ENCODE peak calls at places on chromosome 5, in four cellular contexts. One of them, this sample, is unnamed.

GRCh38 chr5:107058239-107058638 is 612.5 kb downstream of the EFNA5 start:
- DNase-seq in neuronal stem cell: no peak
- DNase-seq in H1: no peak
- DNase-seq in mesenchymal stem cell: no peak
- DNase-seq in this sample: peak

GRCh38 chr5:97375959-97376358 is 192.9 kb upstream of the RIOK2 start:
- DNase-seq in H1: no peak
- DNase-seq in neuronal stem cell: no peak
- DNase-seq in mesenchymal stem cell: no peak
- DNase-seq in this sample: no peak

GRCh38 chr5:6822556-6823343 is 109.5 kb downstream of the TENT4A start:
- DNase-seq in mesenchymal stem cell: no peak
- DNase-seq in H1: no peak
- DNase-seq in neuronal stem cell: no peak
- DNase-seq in this sample: no peak

GRCh38 chr5:9020996-9021395 is 524.9 kb downstream of the SEMA5A start:
- DNase-seq in mesenchymal stem cell: no peak
- DNase-seq in neuronal stem cell: no peak
- DNase-seq in H1: no peak
- DNase-seq in this sample: no peak

GRCh38 chr5:152462021-152462721 is 57.1 kb upstream of the NMUR2 start:
- DNase-seq in H1: no peak
- DNase-seq in neuronal stem cell: no peak
- DNase-seq in mesenchymal stem cell: peak
- DNase-seq in this sample: peak

GRCh38 chr5:136054133-136054996 is 25.6 kb downstream of the TGFBI start:
- DNase-seq in H1: no peak
- DNase-seq in mesenchymal stem cell: peak
- DNase-seq in neuronal stem cell: no peak
- DNase-seq in this sample: no peak

GRCh38 chr5:80481019-80481893 is 6.6 kb upstream of the FAM151B start:
- DNase-seq in H1: no peak
- DNase-seq in neuronal stem cell: no peak
- DNase-seq in mesenchymal stem cell: peak
- DNase-seq in this sample: peak

GRCh38 chr5:172798422-172799215 is 27.6 kb upstream of the DUSP1 start:
- DNase-seq in neuronal stem cell: no peak
- DNase-seq in mesenchymal stem cell: peak
- DNase-seq in H1: no peak
- DNase-seq in this sample: peak

GRCh38 chr5:56798521-56798920 is 16.8 kb upstream of the MAP3K1 start:
- DNase-seq in H1: no peak
- DNase-seq in neuronal stem cell: no peak
- DNase-seq in mesenchymal stem cell: no peak
- DNase-seq in this sample: no peak

DNA sequence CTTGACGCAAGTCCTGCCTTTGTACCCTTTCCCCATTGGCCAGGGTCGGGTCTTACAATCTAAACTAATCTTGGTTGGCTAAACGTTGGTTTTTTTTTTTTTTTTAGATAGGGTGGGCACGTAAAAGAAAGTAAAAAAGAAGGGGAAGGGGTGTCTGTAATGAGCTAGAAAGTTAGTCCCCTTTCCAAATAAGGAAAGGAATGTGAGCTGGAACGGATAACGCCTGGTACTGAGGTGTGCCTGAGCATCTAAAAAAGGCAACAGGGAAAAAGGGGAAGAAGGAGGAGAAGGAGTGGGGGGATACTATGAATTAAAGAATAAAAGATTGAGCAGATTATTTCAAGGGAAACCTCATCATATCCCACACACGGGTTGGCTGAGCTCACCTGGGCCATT is 66.2 kb upstream of the IL17B start:
- DNase-seq in neuronal stem cell: no peak
- DNase-seq in mesenchymal stem cell: no peak
- DNase-seq in H1: no peak
- DNase-seq in this sample: no peak
- H2BK12ac ChIP-seq in neuronal stem cell: no peak
- H2BK12ac ChIP-seq in mesenchymal stem cell: peak
- H2BK12ac ChIP-seq in H1: peak
- H2BK12ac ChIP-seq in this sample: peak

GRCh38 chr5:93578179-93578812 is 2.7 kb downstream of the NR2F1-AS1 start:
- DNase-seq in mesenchymal stem cell: peak
- DNase-seq in neuronal stem cell: no peak
- DNase-seq in H1: no peak
- DNase-seq in this sample: no peak
- H3K4me3 ChIP-seq in mesenchymal stem cell: no peak
- H3K4me3 ChIP-seq in neuronal stem cell: peak
- H3K4me3 ChIP-seq in H1: no peak
- H3K4me3 ChIP-seq in this sample: no peak

GRCh38 chr5:55438931-55439477 is 95.8 kb downstream of the PLPP1 start:
- DNase-seq in H1: no peak
- DNase-seq in neuronal stem cell: no peak
- DNase-seq in mesenchymal stem cell: peak
- DNase-seq in this sample: no peak
- H2BK12ac ChIP-seq in H1: no peak
- H2BK12ac ChIP-seq in neuronal stem cell: no peak
- H2BK12ac ChIP-seq in mesenchymal stem cell: no peak
- H2BK12ac ChIP-seq in this sample: no peak

GRCh38 chr5:77306531-77306930 is 96.1 kb downstream of the PDE8B start:
- DNase-seq in neuronal stem cell: no peak
- DNase-seq in mesenchymal stem cell: no peak
- DNase-seq in H1: no peak
- DNase-seq in this sample: peak
- H3K4me3 ChIP-seq in neuronal stem cell: no peak
- H3K4me3 ChIP-seq in mesenchymal stem cell: no peak
- H3K4me3 ChIP-seq in H1: no peak
- H3K4me3 ChIP-seq in this sample: no peak

GRCh38 chr5:179549973-179550510 is 312 bp upstream of the RUFY1 start:
- DNase-seq in H1: peak
- DNase-seq in mesenchymal stem cell: peak
- DNase-seq in neuronal stem cell: peak
- DNase-seq in this sample: peak
- H2BK12ac ChIP-seq in H1: no peak
- H2BK12ac ChIP-seq in mesenchymal stem cell: no peak
- H2BK12ac ChIP-seq in neuronal stem cell: no peak
- H2BK12ac ChIP-seq in this sample: no peak